ENCODE peak calls at places on chromosomes 2 and 18, in four cellular contexts. A is MCF 10A; P is heart left ventricle; T is stimulated activated CD4-positive, alpha-beta T cell treated with anti-CD3 and anti-CD28 coated beads, Interleukin-15, amount 100 ng/mL, for 48 hours. S is an unnamed sample.

GRCh38 chr2:180495606-180496005 is 484.8 kb upstream of the UBE2E3 start:
- DNase-seq in A (peak; percentile 59), P (no peak), T (no peak), S (no peak)

GRCh38 chr2:152864601-152865000 is 146.2 kb downstream of the ARL6IP6 start:
- DNase-seq in A (no peak), P (no peak), T (no peak), S (no peak)

GRCh38 chr18:1585881-1586488 is 681.3 kb downstream of the ADCYAP1 start:
- DNase-seq in A (peak; percentile 45), P (no peak), T (no peak), S (no peak)

GRCh38 chr2:59694176-59694575 is 859.3 kb downstream of the BCL11A start:
- DNase-seq in A (no peak), P (no peak), T (no peak), S (no peak)

GRCh38 chr18:3982541-3982940 is 472.6 kb downstream of the DLGAP1 start:
- DNase-seq in A (no peak), P (no peak), T (no peak), S (no peak)

GRCh38 chr2:29691386-29691950 is 229.9 kb downstream of the ALK start:
- DNase-seq in A (no peak), P (no peak), T (no peak), S (no peak)

GRCh38 chr2:73915437-73915993 is 11.2 kb upstream of the DGUOK start:
- DNase-seq in A (no peak), P (no peak), T (no peak), S (no peak)

GRCh38 chr18:63292844-63293683 is 26.5 kb downstream of the BCL2 start:
- DNase-seq in A (no peak), P (no peak), T (no peak), S (peak; percentile 39)

GRCh38 chr18:32301976-32302743 is 112.3 kb downstream of the MEP1B start:
- DNase-seq in A (peak; percentile 77), P (no peak), T (no peak), S (no peak)

GRCh38 chr2:54964271-54964670 is 86.0 kb downstream of the RTN4 start:
- DNase-seq in A (no peak), P (no peak), T (no peak), S (no peak)

GRCh38 chr18:9874730-9875129 is 11.0 kb upstream of the TXNDC2 start:
- DNase-seq in A (peak; percentile 8), P (no peak), T (no peak), S (no peak)

GRCh38 chr2:241272298-241272721 is 43.2 kb downstream of the HDLBP start:
- DNase-seq in A (no peak), P (peak; percentile 72), T (no peak), S (no peak)

GRCh38 chr18:63736856-63737255 is 34.1 kb downstream of the SERPINB11 start:
- DNase-seq in A (peak; percentile 56), P (no peak), T (no peak), S (no peak)

GRCh38 chr18:41906528-41907256 is 48.3 kb upstream of the PIK3C3 start:
- DNase-seq in A (peak; percentile 49), P (no peak), T (no peak), S (peak; percentile 1)

GRCh38 chr2:111185496-111186022 is 64.8 kb downstream of the BCL2L11 start:
- DNase-seq in A (no peak), P (no peak), T (no peak), S (no peak)

GRCh38 chr2:232354069-232354468 is 24.5 kb upstream of the ALPP start:
- DNase-seq in A (no peak), P (peak; percentile 30), T (no peak), S (no peak)

GRCh38 chr2:186099772-186100171 is 361.2 kb downstream of the FSIP2 start:
- DNase-seq in A (no peak), P (no peak), T (no peak), S (no peak)

GRCh38 chr2:69452687-69453086 is 15.5 kb upstream of the NFU1 start:
- DNase-seq in A (no peak), P (no peak), T (no peak), S (no peak)

GRCh38 chr2:219028996-219029828 is 12.1 kb downstream of the CFAP65 start:
- DNase-seq in A (no peak), P (no peak), T (no peak), S (no peak)

GRCh38 chr18:49728542-49728941 is 84.8 kb downstream of the ACAA2 start:
- DNase-seq in A (peak; percentile 74), P (peak; percentile 68), T (peak; percentile 17), S (no peak)

GRCh38 chr18:36264283-36264682 is 33.2 kb upstream of the FHOD3 start:
- DNase-seq in A (no peak), P (no peak), T (no peak), S (no peak)

GRCh38 chr2:232218778-232219495 is 159.6 kb upstream of the ALPP start:
- DNase-seq in A (no peak), P (no peak), T (no peak), S (no peak)

GRCh38 chr18:12518326-12518725 is 110.6 kb downstream of the PRELID3A start:
- DNase-seq in A (peak; percentile 16), P (no peak), T (no peak), S (no peak)

S was measured in NK-92 treated with Interleukin-12 subunit alpha and Interleukin-12 subunit beta, amount 100 ng/mL, for 24 hours.